ENCODE peak calls at places on chromosomes 7 and 10, in five cellular contexts. L is left ventricle myocardium inferior, H is psoas muscle, M is transverse colon, R is spleen. E is an unnamed sample. For H3K9me3, the result is how much of the 10 kb centered on the place peaks cover.

GRCh38 chr7:41574377-41574776 is 128.5 kb downstream of the INHBA start:
- DNase-seq in H (no peak), R (no peak), M (no peak), L (no peak), E (no peak)

GRCh38 chr10:101216207-101216607 is 13.1 kb downstream of the LBX1 start:
- DNase-seq in R (no peak), M (no peak), L (no peak), H (no peak), E (no peak)

GRCh38 chr10:123517901-123518300 is 148.3 kb upstream of the GPR26 start:
- DNase-seq in L (no peak), M (no peak), R (no peak), H (no peak), E (no peak)

GRCh38 chr10:121566755-121567154 is 31.5 kb downstream of the FGFR2 start:
- DNase-seq in L (no peak), M (no peak), R (no peak), H (no peak), E (no peak)

GRCh38 chr10:100912013-100912608 is 652 bp upstream of the SLF2 start:
- DNase-seq in L (no peak), R (no peak), M (no peak), H (no peak), E (no peak)

GRCh38 chr10:34526186-34526585 is 288.9 kb downstream of the PARD3 start:
- DNase-seq in L (no peak), H (no peak), M (no peak), R (no peak), E (no peak)

GRCh38 chr10:89167915-89168314 is 39.2 kb downstream of the CH25H start:
- DNase-seq in R (no peak), H (no peak), M (no peak), L (no peak), E (no peak)

GRCh38 chr7:55085511-55086412 is 66.9 kb downstream of the EGFR start:
- DNase-seq in R (no peak), L (no peak), M (no peak), H (no peak), E (no peak)

GRCh38 chr10:125707852-125708468 is 11.5 kb upstream of the EDRF1 start:
- DNase-seq in L (no peak), M (no peak), H (no peak), R (no peak), E (no peak)

GRCh38 chr7:87564290-87564963 is 36.3 kb downstream of the ABCB1 start:
- DNase-seq in H (no peak), R (no peak), M (peak), L (no peak), E (no peak)

GRCh38 chr7:31373337-31374289 is 33.1 kb upstream of the NEUROD6 start:
- DNase-seq in M (peak), R (no peak), H (no peak), L (no peak), E (no peak)

GRCh38 chr10:118922226-118922625 is 107.3 kb upstream of the NANOS1 start:
- DNase-seq in L (no peak), M (peak), R (no peak), H (no peak), E (no peak)

GRCh38 chr7:157007470-157008066 is 2.9 kb downstream of the MNX1 start:
- DNase-seq in R (no peak), H (no peak), M (peak), L (no peak), E (no peak)

GRCh38 chr7:25349283-25349682 is 121.0 kb upstream of the NPVF start:
- DNase-seq in M (no peak), R (no peak), L (no peak), H (no peak), E (no peak)

GRCh38 chr10:44035474-44036197 is 349.3 kb downstream of the CXCL12 start:
- DNase-seq in H (no peak), R (no peak), M (no peak), L (no peak), E (no peak)

GRCh38 chr7:140616328-140616727 is 24.3 kb downstream of the DENND2A start:
- DNase-seq in M (no peak), H (no peak), R (no peak), L (no peak), E (no peak)

GRCh38 chr10:43962346-43963191 is 313.9 kb upstream of the ZNF32 start:
- DNase-seq in H (no peak), M (no peak), R (peak), L (no peak), E (no peak)

GRCh38 chr7:107037866-107038598 is 6.5 kb upstream of the PRKAR2B start:
- DNase-seq in H (no peak), L (no peak), M (no peak), R (no peak), E (no peak)

GRCh38 chr7:121440857-121441503 is 44.9 kb upstream of the FAM3C start:
- DNase-seq in M (peak), R (peak), L (peak), H (peak), E (no peak)

GRCh38 chr10:108970016-108970415 is 953.3 kb downstream of the XPNPEP1 start:
- DNase-seq in H (no peak), R (no peak), M (no peak), L (no peak), E (no peak)

GRCh38 chr10:56633876-56634452 is 272.9 kb upstream of the ZWINT start:
- DNase-seq in L (no peak), H (no peak), M (no peak), R (no peak), E (no peak)

GRCh38 chr7:38451840-38452239 is 178.4 kb upstream of the TARP start:
- DNase-seq in L (no peak), H (no peak), M (no peak), R (no peak), E (no peak)

GRCh38 chr7:18796216-18796615 is 300.7 kb downstream of the HDAC9 start:
- DNase-seq in M (no peak), L (no peak), H (no peak), R (no peak), E (no peak)

GRCh38 chr10:80281784-80282505 is 7.5 kb downstream of the MAT1A start:
- DNase-seq in R (no peak), M (no peak), H (no peak), L (no peak), E (no peak)

GRCh38 chr10:79047875-79048638 is 20.7 kb upstream of the ZMIZ1 start:
- DNase-seq in R (peak), M (no peak), L (peak), H (no peak), E (peak)

GRCh38 chr7:76054129-76055120 is 6.5 kb downstream of the MDH2 start:
- DNase-seq in H (peak), M (no peak), R (no peak), L (no peak), E (no peak)

GRCh38 chr7:116715087-116715486 is 43.1 kb downstream of the MET start:
- DNase-seq in H (no peak), M (no peak), R (no peak), L (no peak), E (no peak)

GRCh38 chr7:75688200-75689136 is 50.3 kb downstream of the HIP1 start:
- DNase-seq in H (peak), L (peak), M (no peak), R (peak), E (no peak)

GRCh38 chr7:54015251-54015650 is 526.9 kb upstream of the VSTM2A start:
- DNase-seq in H (no peak), R (no peak), M (no peak), L (no peak), E (no peak)

GRCh38 chr10:3523309-3524050 is 261.5 kb downstream of the KLF6 start:
- DNase-seq in L (no peak), M (no peak), H (no peak), R (no peak), E (no peak)

GRCh38 chr7:28481131-28481926 is 69.0 kb downstream of the CREB5 start:
- DNase-seq in M (no peak), H (no peak), R (no peak), L (no peak), E (no peak)

DNA sequence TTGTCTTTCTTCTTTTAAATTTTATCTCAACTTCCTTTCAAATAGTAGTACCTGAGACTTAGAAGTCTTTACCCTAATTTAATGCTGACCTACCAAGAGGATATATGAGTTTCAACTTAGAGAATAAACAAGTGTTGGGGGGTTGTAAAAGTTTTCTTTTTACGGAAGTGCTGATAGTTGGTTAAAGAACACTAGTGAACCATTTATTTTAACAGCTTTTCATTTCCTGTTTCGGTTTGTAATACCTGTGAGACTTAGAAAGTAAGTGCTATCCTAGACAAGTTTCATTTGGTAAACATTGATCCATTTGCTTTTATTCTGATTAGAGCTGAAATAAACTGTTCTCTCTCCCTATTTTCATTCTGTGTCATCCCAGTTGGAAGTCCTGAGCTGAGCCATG is 683.1 kb upstream of the SORCS1 start:
- DNase-seq in M (no peak), L (no peak), R (no peak), H (no peak), E (no peak)
- TF ChIP-seq CTCF in M (no peak), L (no peak), R (no peak), H (no peak), E (no peak)

DNA sequence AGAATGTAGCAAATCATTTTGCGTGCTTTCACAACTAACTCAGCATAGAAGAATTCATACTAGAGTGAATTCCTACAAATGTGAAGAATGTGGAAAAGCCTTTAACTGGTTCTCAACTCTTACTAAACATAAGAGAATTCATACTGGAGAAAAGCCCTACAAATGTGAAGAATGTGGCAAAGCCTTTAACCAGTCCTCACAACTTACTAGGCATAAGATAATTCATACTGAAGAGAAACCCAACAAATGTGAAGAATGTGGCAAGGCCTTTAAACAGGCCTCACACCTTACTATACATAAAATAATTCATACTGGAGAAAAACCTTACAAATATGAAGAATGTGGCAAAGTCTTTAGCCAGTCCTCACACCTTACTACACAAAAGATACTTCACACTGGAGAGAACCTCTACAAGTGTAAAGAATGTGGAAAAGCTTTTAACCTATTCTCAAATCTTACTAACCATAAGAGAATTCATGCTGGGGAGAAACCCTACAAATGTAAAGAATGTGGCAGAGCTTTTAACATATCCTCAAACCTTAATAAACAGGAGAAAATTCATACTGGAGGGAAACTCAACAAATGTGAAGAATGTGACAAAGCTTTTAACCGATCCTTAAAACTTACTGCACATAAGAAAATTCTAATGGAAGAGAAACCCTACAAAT is 40.8 kb downstream of the ZNF107 start:
- DNase-seq in L (no peak), H (no peak), R (no peak), M (no peak), E (no peak)
- H3K9me3 ChIP-seq in L (half or more), H (half or more), R (half or more), M (half or more), E (half or more)

GRCh38 chr10:84204122-84204521 is 9.8 kb downstream of the CDHR1 start:
- DNase-seq in L (no peak), R (peak), M (no peak), H (no peak), E (no peak)
- TF ChIP-seq CTCF in L (peak), R (peak), M (peak), H (no peak), E (no peak)

GRCh38 chr10:37777056-37777455 is 80.4 kb downstream of the ZNF248 start:
- DNase-seq in L (no peak), H (no peak), R (no peak), M (no peak), E (no peak)
- H3K9me3 ChIP-seq in L (under half), H (under half), R (under half), M (under half), E (under half)

GRCh38 chr10:51029172-51029641 is 45.1 kb upstream of the PRKG1 start:
- DNase-seq in R (no peak), L (no peak), H (no peak), M (no peak), E (no peak)

GRCh38 chr10:51034769-51035168 is 39.5 kb upstream of the PRKG1 start:
- DNase-seq in H (no peak), L (no peak), R (no peak), M (no peak), E (no peak)

GRCh38 chr10:51030480-51030879 is 43.8 kb upstream of the PRKG1 start:
- DNase-seq in H (no peak), M (no peak), R (no peak), L (no peak), E (no peak)

GRCh38 chr10:51035344-51035743 is 38.9 kb upstream of the PRKG1 start:
- DNase-seq in L (no peak), R (no peak), H (no peak), M (peak), E (no peak)

DNA sequence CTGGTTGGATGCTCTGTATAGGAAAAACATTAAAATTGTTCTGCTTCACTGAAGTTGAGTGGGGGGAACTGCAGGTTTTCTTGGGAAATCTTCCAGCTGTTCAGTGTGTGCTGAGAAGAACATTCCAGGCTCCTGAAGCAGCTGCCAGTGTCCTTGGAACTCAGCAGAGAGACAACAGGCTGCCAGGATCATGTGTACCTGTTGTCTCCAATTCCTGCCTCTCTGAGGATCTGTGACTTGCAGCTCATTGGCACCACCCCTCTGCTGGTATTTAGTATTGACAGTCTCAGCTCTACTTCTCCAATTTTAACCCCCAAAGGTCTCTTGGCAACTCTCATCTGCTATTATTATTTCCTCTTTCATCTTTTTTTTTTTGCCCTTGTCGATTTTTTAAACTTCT is 42.3 kb upstream of the PRKG1 start:
- DNase-seq in M (no peak), R (no peak), L (no peak), H (no peak), E (no peak)
- TF ChIP-seq CTCF in M (no peak), R (no peak), L (no peak), H (peak), E (no peak)

DNA sequence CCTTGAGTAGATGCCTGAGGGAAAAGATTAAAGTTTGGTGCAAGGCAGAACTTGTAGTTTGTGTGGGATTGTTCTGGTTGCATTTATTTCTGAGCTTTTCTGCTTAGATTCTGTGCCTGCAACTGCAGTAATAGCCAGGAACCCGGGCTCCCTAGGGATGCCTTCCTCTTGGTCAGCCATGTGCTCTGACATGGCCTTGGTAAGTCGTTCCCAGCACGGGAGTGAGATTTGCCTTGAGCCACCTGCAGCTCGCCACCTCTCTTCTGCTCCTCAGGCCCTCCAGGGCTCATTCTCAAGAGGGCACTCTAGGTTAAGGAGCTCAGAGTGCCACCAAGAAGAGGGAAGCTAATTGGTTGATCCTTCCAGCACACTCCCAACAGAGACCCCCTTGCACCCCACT is 350.6 kb upstream of the MKI67 start:
- DNase-seq in L (no peak), R (no peak), H (no peak), M (no peak), E (no peak)
- H3K9me3 ChIP-seq in L (under half), R (under half), H (under half), M (under half), E (under half)

GRCh38 chr7:23597064-23597907 is at the start of gene CCDC126:
- DNase-seq in M (peak), L (peak), H (peak), R (peak), E (peak)
- TF ChIP-seq CTCF in M (no peak), L (peak), H (no peak), R (peak), E (no peak)

GRCh38 chr7:153397459-153397858 is 637.9 kb downstream of the ACTR3B start:
- DNase-seq in M (no peak), L (no peak), H (no peak), R (no peak), E (no peak)
- H3K9me3 ChIP-seq in M (under half), L (under half), H (under half), R (under half), E (under half)

E was measured in lower lobe of right lung.